ENCODE peak calls at places on chromosomes 2 and 18, in five cellular contexts. X is prostate gland, N is HL-60, S is fibroblast of mammary gland, F is epithelial cell of proximal tubule. U is an unnamed sample.
A peak's percentile ranks its signal among the peaks of the same experiment; 100 is the strongest.

GRCh38 chr2:241030883-241031282 is 32.5 kb downstream of the SNED1 start:
- DNase-seq in X (no peak), N (no peak), S (no peak), F (no peak), U (no peak)

GRCh38 chr2:99031481-99031880 is 95.5 kb upstream of the CRACDL start:
- DNase-seq in X (no peak), N (no peak), S (no peak), F (no peak), U (no peak)

GRCh38 chr2:233065954-233066470 is 5.9 kb downstream of the INPP5D start:
- DNase-seq in X (no peak), N (no peak), S (no peak), F (no peak), U (no peak)

GRCh38 chr18:43720036-43720435 is 442.7 kb upstream of the SYT4 start:
- DNase-seq in X (no peak), N (no peak), S (no peak), F (no peak), U (no peak)

GRCh38 chr2:4791488-4791887 is 900.7 kb upstream of the SOX11 start:
- DNase-seq in X (no peak), N (no peak), S (no peak), F (no peak), U (no peak)

GRCh38 chr18:79603321-79604204 is 76.0 kb upstream of the CTDP1 start:
- DNase-seq in X (no peak), N (no peak), S (no peak), F (no peak), U (no peak)

GRCh38 chr2:98502556-98503335 is 58.1 kb downstream of the INPP4A start:
- DNase-seq in X (no peak), N (no peak), S (peak; percentile 66), F (peak; percentile 45), U (peak; percentile 41)

GRCh38 chr2:36246320-36246990 is 109.1 kb upstream of the CRIM1 start:
- DNase-seq in X (no peak), N (peak; percentile 31), S (no peak), F (no peak), U (no peak)

DNA sequence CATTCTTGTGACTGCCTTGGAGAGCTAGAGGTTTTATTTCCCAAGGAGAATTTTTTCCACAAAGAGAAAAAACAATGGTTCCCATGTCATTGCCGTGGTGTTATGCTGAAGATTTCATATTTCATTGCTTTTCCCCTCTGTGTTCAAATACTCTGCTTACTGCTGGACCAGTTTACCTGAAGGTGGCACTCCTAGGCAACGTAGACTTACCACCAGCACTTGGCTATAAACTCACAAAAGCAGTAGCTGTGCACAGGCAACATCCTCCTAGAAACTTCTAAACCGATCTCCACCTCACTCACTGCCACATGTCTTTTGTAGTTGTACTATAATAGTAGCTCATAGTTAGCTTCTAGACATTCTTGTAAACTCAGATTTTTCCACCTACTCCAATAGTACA is 1319.7 kb upstream of the CRIM1 start:
- DNase-seq in X (no peak), N (no peak), S (no peak), F (no peak), U (peak; percentile 5)
- TF ChIP-seq CTCF in X (no peak), N (no peak), S (no peak), F (peak; percentile 42), U (peak; percentile 21)

GRCh38 chr18:55859116-55859515 is 271.1 kb upstream of the TCF4 start:
- DNase-seq in X (no peak), N (no peak), S (no peak), F (no peak), U (no peak)
- H3K4me3 ChIP-seq in X (no peak overlapping the region), N (no peak overlapping the region), S (no peak overlapping the region), F (no peak overlapping the region), U (no peak overlapping the region)

GRCh38 chr18:23542471-23542870 is 39.2 kb downstream of the RMC1 start:
- DNase-seq in X (no peak), N (no peak), S (no peak), F (no peak), U (no peak)
- TF ChIP-seq CTCF in X (no peak), N (no peak), S (no peak), F (no peak), U (no peak)

GRCh38 chr2:468631-469310 is 180.9 kb upstream of the ALKAL2 start:
- DNase-seq in X (no peak), N (no peak), S (no peak), F (no peak), U (no peak)
- H3K4me3 ChIP-seq in X (no peak overlapping the region), N (no peak overlapping the region), S (no peak overlapping the region), F (no peak overlapping the region), U (no peak overlapping the region)

GRCh38 chr2:143171817-143172216 is 42.6 kb downstream of the ARHGAP15 start:
- DNase-seq in X (no peak), N (no peak), S (peak; percentile 3), F (no peak), U (peak; percentile 16)
- TF ChIP-seq CTCF in X (no peak), N (no peak), S (peak; percentile 18), F (peak; percentile 58), U (peak; percentile 57)

DNA sequence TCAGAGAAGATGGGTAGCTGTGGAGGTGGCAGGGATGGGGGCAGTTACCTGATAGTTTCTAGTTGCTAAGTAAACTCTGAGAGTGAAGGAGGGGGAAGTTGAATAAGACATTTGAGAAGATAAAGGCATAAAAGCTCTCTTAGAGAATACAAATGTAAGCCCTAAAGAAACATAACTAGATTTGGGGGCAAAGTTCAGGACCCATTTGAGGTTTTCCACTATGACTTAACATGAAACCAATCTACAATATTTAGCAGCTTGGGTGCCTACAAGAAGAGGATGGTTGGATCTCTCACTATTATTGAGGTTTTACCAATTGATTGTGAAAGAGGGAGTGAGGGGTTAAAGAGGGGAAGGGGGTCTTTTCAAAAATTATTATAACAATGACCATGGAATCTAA is 34.4 kb upstream of the LYPD6 start:
- DNase-seq in X (no peak), N (no peak), S (no peak), F (no peak), U (no peak)
- H3K4me3 ChIP-seq in X (no peak overlapping the region), N (no peak overlapping the region), S (no peak overlapping the region), F (no peak overlapping the region), U (no peak overlapping the region)

GRCh38 chr2:160377204-160377995 is 116.2 kb downstream of the RBMS1 start:
- DNase-seq in X (no peak), N (no peak), S (peak; percentile 49), F (no peak), U (no peak)
- TF ChIP-seq CTCF in X (no peak), N (no peak), S (peak; percentile 13), F (peak; percentile 40), U (no peak)